ENCODE peak calls at places on chromosomes 16 and 17, in eight cellular contexts. C is neural progenitor cell, M is PC-3, Q is GM23338, T is MM.1S, I is SK-N-SH, U is hepatocyte, S is HCT116. V is an unnamed sample.

GRCh38 chr16:19481291-19481690 is 40.6 kb downstream of the GDE1 start:
- DNase-seq in I (no peak), U (no peak), M (no peak), C (no peak), S (no peak), Q (no peak), T (no peak), V (no peak)

GRCh38 chr16:22123759-22124490 is 31.6 kb downstream of the VWA3A start:
- DNase-seq in C (no peak), M (no peak), T (no peak), I (no peak), U (no peak), S (no peak), Q (peak), V (no peak)

GRCh38 chr17:12365805-12366204 is 299.9 kb upstream of the MYOCD start:
- DNase-seq in I (no peak), U (no peak), C (no peak), T (no peak), S (no peak), M (no peak), Q (no peak), V (no peak)

GRCh38 chr17:59620518-59621259 is 994 bp downstream of the CLTC start:
- DNase-seq in S (peak), U (peak), I (peak), T (peak), Q (peak), M (peak), C (peak), V (peak)

GRCh38 chr16:22120440-22120839 is 28.1 kb downstream of the VWA3A start:
- DNase-seq in S (no peak), Q (peak), M (no peak), U (no peak), C (no peak), I (no peak), T (no peak), V (no peak)

GRCh38 chr16:27511657-27512056 is 38.1 kb downstream of the GTF3C1 start:
- DNase-seq in I (no peak), C (no peak), S (no peak), T (no peak), U (no peak), Q (no peak), M (no peak), V (no peak)

GRCh38 chr17:34107019-34107418 is 148.1 kb upstream of the CCL2 start:
- DNase-seq in S (no peak), C (no peak), I (no peak), U (no peak), T (no peak), M (no peak), Q (no peak), V (no peak)

GRCh38 chr17:3959921-3960601 is 4.2 kb downstream of the ATP2A3 start:
- DNase-seq in M (no peak), T (no peak), S (no peak), C (no peak), I (no peak), U (no peak), Q (no peak), V (no peak)

GRCh38 chr17:40035162-40035559 is 19.0 kb downstream of the MED24 start:
- DNase-seq in U (peak), T (no peak), C (peak), S (no peak), Q (peak), M (no peak), I (peak), V (peak)

GRCh38 chr16:68707341-68708152 is 29.5 kb upstream of the CDH1 start:
- DNase-seq in T (no peak), U (peak), M (peak), I (no peak), C (peak), Q (peak), S (peak), V (no peak)

GRCh38 chr17:21146362-21147021 is 19.7 kb downstream of the DHRS7B start:
- DNase-seq in U (no peak), C (no peak), Q (no peak), M (no peak), I (no peak), S (no peak), T (no peak), V (no peak)

GRCh38 chr17:33142703-33143299 is 150.3 kb downstream of the ASIC2 start:
- DNase-seq in T (peak), U (peak), I (no peak), Q (peak), M (peak), S (no peak), C (peak), V (peak)

GRCh38 chr16:2243031-2243528 is 6.8 kb downstream of the DNASE1L2 start:
- DNase-seq in C (no peak), M (no peak), I (peak), Q (peak), T (no peak), U (no peak), S (no peak), V (no peak)

GRCh38 chr16:83813818-83814653 is 6.3 kb downstream of the HSBP1 start:
- DNase-seq in U (peak), C (peak), M (peak), I (no peak), T (peak), Q (peak), S (no peak), V (peak)

GRCh38 chr17:14355556-14355955 is 54.7 kb downstream of the HS3ST3B1 start:
- DNase-seq in M (no peak), S (no peak), C (no peak), Q (no peak), I (no peak), T (no peak), U (no peak), V (no peak)

GRCh38 chr17:12744298-12744697 is 45.0 kb upstream of the ARHGAP44 start:
- DNase-seq in Q (no peak), C (no peak), U (no peak), S (no peak), T (no peak), M (no peak), I (no peak), V (no peak)

GRCh38 chr17:65556910-65557348 is 4.5 kb downstream of the AXIN2 start:
- DNase-seq in M (no peak), U (no peak), T (no peak), I (no peak), Q (no peak), S (no peak), C (no peak), V (no peak)

GRCh38 chr17:10380631-10381408 is 8.0 kb upstream of the MYH13 start:
- DNase-seq in I (no peak), M (no peak), T (no peak), S (no peak), U (peak), C (no peak), Q (no peak), V (no peak)

GRCh38 chr16:88309905-88310259 is 72.9 kb upstream of the ZNF469 start:
- DNase-seq in S (no peak), Q (no peak), T (no peak), I (peak), M (peak), U (peak), C (no peak), V (peak)

GRCh38 chr17:71412803-71413202 is 708.0 kb upstream of the SOX9 start:
- DNase-seq in S (peak), T (no peak), M (peak), Q (no peak), I (no peak), U (peak), C (no peak), V (peak)

GRCh38 chr17:50545306-50545705 is 1.7 kb upstream of the SPATA20 start:
- DNase-seq in T (no peak), I (no peak), S (no peak), U (no peak), Q (no peak), C (no peak), M (no peak), V (no peak)

GRCh38 chr17:50541402-50541915 is 5.5 kb upstream of the SPATA20 start:
- DNase-seq in C (no peak), M (no peak), T (no peak), I (peak), Q (no peak), U (no peak), S (no peak), V (no peak)

GRCh38 chr17:50541916-50542688 is 4.9 kb upstream of the SPATA20 start:
- DNase-seq in S (no peak), C (peak), I (peak), T (peak), U (peak), Q (peak), M (peak), V (peak)

GRCh38 chr17:50540485-50541401 is 6.2 kb upstream of the SPATA20 start:
- DNase-seq in T (no peak), I (no peak), M (no peak), S (no peak), Q (no peak), C (no peak), U (no peak), V (no peak)

DNA sequence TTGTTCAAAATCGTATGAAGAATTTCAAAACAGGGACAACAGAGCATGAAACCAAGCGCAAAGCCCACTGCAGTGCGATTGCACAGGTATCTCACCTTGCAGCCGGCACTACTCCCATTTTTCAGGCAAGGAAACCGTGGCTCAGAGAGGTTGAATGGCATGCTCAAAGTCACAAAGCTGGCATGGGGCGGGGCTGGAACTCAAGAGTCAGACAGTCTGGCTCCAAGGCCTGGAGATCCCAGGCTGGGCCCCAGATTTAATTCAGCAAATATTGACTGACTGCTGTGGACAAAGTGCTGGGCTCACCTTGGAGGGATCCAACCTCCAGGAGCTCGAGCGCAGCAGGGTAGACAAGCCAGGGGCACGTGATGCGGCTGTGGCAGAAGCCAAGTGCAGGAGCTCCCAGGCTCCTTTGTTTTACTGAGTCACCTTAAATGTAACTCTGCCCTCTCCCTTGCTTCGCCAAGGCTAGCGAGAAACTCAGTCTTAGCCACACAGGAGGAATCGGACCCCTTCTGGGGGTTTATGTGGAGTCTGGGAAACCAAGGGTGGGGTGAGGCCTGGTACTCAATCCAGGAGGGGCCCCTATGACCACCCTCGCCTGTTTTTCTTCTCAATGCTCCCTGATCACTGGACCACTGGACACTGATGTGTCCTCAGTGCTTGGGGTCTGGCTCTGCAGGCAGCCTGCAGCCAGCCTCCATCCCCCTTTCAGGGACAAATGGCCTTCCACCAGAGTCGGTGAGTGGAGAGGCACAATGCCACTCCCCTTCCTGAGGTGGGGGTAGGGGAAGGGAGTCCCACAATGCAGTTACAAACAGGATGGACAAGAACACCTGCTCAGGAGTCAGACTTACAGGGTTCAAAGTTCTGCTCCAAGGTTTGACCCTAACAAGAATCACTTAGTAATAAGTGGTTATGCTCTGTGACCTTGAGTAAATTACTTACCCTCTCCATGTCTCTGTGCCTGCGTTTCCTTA is 3.9 kb upstream of the SPATA20 start:
- DNase-seq in S (no peak), U (peak), I (no peak), C (no peak), M (peak), T (no peak), Q (no peak), V (no peak)
- TF ChIP-seq CTCF in S (no peak), U (no peak), I (no peak), C (no peak), M (no peak), T (no peak), Q (no peak), V (no peak)

GRCh38 chr17:951388-952132 is 28.0 kb downstream of the NXN start:
- DNase-seq in U (peak), M (peak), I (no peak), T (no peak), S (no peak), C (peak), Q (peak), V (no peak)
- H3K27ac ChIP-seq in U (peak), M (no peak), I (peak), T (no peak), S (no peak), C (peak), Q (peak), V (no peak)

DNA sequence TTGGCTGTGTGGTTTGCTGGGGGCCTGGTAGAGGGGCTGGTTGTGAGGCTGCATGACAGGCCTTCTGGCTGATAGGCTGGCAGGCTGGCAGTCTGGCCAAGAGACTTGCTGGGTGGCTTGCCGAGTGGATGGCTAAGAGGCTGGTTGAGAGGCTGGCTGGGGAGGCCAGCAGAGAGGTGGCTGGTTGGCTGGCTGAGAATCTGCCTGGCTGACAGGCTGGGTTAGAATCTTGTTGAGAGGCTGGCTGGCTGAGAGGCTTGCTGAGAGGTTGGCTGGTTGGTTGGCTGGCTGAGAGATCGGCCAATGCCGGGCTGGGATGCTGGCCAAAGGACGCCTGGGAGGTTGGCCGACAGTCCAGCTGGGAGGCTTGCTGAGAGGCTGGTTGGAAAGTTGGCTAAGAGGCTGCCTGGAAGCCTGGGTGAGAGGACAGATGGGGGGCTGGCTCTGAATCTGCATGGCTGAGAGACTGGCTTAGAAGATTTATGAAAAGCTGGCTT is 35.9 kb upstream of the ACSM2B start:
- DNase-seq in Q (no peak), C (no peak), U (no peak), I (no peak), M (no peak), S (no peak), T (no peak), V (no peak)
- TF ChIP-seq EZH2phosphoT487 in Q (no peak), C (no peak), U (no peak), I (no peak), M (no peak), S (no peak), T (no peak), V (no peak)

DNA sequence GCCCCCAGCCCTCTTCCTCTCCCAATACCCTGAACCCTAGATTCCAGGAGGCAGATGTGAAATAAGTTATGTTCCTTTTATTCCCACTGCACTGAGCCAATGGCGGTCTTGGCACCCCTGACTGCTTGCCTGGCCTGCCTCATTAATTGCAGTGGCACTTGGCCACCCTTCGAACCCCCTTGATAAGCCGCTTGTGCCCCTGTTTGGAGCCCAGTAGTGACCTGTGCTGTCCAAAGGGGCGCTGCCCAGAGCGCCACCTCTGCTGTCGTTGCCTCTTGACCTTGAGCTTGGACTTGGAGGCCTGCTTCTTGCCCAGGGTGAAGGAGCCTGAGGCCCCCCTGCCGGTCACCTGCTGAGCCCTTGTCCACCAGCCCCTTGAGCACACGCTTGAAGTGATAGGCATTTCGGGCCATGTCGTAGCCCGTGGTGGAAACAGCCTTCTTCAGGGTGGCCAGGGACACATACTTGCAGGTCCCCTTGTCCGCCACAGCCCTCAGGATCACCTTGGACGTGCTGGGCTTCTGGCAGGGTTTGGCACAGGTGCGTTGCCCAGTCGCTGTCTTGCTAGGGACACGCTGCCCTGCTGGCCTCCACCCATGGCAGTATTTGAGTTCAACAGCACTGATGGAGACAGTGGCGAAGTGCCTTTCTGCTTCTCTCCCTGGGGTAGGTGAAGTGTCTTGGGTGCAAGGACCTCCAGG is 5.7 kb downstream of the SGCA start:
- DNase-seq in U (no peak), C (no peak), S (no peak), I (no peak), Q (no peak), T (no peak), M (no peak), V (no peak)
- TF ChIP-seq CTCF in U (no peak), C (no peak), S (no peak), I (no peak), Q (no peak), T (no peak), M (no peak), V (no peak)

GRCh38 chr17:78950870-78951269 is 25.7 kb upstream of the TIMP2 start:
- DNase-seq in M (no peak), S (no peak), T (no peak), I (no peak), C (no peak), Q (no peak), U (no peak), V (no peak)
- H3K27ac ChIP-seq in M (no peak), S (no peak), T (no peak), I (no peak), C (no peak), Q (no peak), U (no peak), V (no peak)

GRCh38 chr17:69450131-69450530 is 35.6 kb downstream of the MAP2K6 start:
- DNase-seq in Q (peak), T (no peak), S (no peak), U (no peak), I (no peak), C (no peak), M (no peak), V (no peak)

GRCh38 chr17:69451416-69452394 is 37.2 kb downstream of the MAP2K6 start:
- DNase-seq in C (no peak), I (peak), S (no peak), U (no peak), M (no peak), T (peak), Q (peak), V (peak)

GRCh38 chr17:69450857-69451410 is 36.4 kb downstream of the MAP2K6 start:
- DNase-seq in U (no peak), I (no peak), M (peak), T (no peak), Q (no peak), S (no peak), C (peak), V (no peak)

GRCh38 chr17:69447726-69448125 is 33.2 kb downstream of the MAP2K6 start:
- DNase-seq in T (no peak), U (no peak), M (no peak), Q (no peak), I (no peak), S (no peak), C (no peak), V (no peak)

DNA sequence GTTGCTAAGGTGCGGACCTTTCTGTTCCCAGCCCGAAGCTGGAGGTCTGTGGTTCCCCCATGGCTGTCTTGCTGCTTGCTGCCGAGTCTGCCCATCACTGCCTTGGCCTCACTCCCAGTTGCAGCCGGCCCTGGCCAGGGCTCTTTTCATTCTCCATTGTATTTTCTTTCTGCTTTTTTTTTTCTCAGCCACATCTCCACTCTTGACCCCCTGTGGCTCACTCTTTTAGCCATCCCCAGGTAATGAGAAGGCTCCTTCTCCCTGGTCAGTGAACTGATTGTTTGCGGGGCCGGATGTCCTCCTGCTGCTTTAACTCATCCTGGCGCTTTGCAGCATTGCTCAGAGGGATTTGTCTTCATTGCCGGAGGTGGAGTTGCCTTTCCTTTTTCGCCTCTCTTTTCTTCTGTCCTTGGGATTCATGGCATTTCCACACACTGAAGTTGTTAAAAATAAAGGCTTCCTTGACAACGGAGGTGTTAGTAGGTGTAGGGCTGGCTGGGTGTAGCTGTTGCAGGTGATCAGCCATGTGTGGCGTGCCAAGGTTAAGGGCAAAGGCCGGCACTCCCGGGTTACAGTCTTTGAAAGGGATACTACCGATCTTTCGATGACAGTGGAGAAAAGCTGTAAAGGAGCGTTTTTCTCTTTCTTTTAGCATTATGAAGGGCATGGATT is 34.1 kb downstream of the MAP2K6 start:
- DNase-seq in M (no peak), U (no peak), T (no peak), C (peak), I (peak), Q (peak), S (no peak), V (no peak)
- TF ChIP-seq EZH2phosphoT487 in M (no peak), U (no peak), T (no peak), C (no peak), I (no peak), Q (no peak), S (no peak), V (no peak)

V was measured in OCI-LY7.